ENCODE peak calls at places on chromosomes 6 and 20, in four cellular contexts. One of them, this sample, is unnamed.
A peak's percentile ranks its signal among the peaks of the same experiment; 100 is the strongest.

GRCh38 chr6:41536884-41537347 is 9.3 kb upstream of the FOXP4 start:
- DNase-seq in hepatocyte: peak; percentile 41
- DNase-seq in IMR-90: no peak
- DNase-seq in ascending aorta: no peak
- DNase-seq in this sample: no peak

GRCh38 chr6:125942677-125943527 is 13.7 kb upstream of the HINT3 start:
- DNase-seq in hepatocyte: peak; percentile 73
- DNase-seq in IMR-90: peak; percentile 56
- DNase-seq in ascending aorta: no peak
- DNase-seq in this sample: peak; percentile 37

GRCh38 chr20:3786665-3787639 is at the start of gene CENPB:
- DNase-seq in hepatocyte: peak; percentile 95
- DNase-seq in IMR-90: peak; percentile 76
- DNase-seq in ascending aorta: peak; percentile 93
- DNase-seq in this sample: peak; percentile 86

GRCh38 chr20:50572922-50573777 is 63.0 kb downstream of the PTPN1 start:
- DNase-seq in hepatocyte: no peak
- DNase-seq in IMR-90: peak; percentile 81
- DNase-seq in ascending aorta: peak; percentile 89
- DNase-seq in this sample: no peak

GRCh38 chr20:17971571-17972013 is 2.8 kb downstream of the MGME1 start:
- DNase-seq in hepatocyte: no peak
- DNase-seq in IMR-90: peak; percentile 57
- DNase-seq in ascending aorta: no peak
- DNase-seq in this sample: peak; percentile 40

GRCh38 chr6:131213501-131213990 is 78.3 kb downstream of the AKAP7 start:
- DNase-seq in hepatocyte: no peak
- DNase-seq in IMR-90: peak; percentile 61
- DNase-seq in ascending aorta: no peak
- DNase-seq in this sample: no peak

GRCh38 chr20:31538327-31538726 is 24.1 kb downstream of the HM13 start:
- DNase-seq in hepatocyte: no peak
- DNase-seq in IMR-90: no peak
- DNase-seq in ascending aorta: no peak
- DNase-seq in this sample: no peak

GRCh38 chr6:14280766-14281293 is 163.3 kb downstream of the CD83 start:
- DNase-seq in hepatocyte: no peak
- DNase-seq in IMR-90: no peak
- DNase-seq in ascending aorta: no peak
- DNase-seq in this sample: no peak

GRCh38 chr6:99512033-99512432 is 3.2 kb downstream of the USP45 start:
- DNase-seq in hepatocyte: no peak
- DNase-seq in IMR-90: peak; percentile 40
- DNase-seq in ascending aorta: no peak
- DNase-seq in this sample: no peak

DNA sequence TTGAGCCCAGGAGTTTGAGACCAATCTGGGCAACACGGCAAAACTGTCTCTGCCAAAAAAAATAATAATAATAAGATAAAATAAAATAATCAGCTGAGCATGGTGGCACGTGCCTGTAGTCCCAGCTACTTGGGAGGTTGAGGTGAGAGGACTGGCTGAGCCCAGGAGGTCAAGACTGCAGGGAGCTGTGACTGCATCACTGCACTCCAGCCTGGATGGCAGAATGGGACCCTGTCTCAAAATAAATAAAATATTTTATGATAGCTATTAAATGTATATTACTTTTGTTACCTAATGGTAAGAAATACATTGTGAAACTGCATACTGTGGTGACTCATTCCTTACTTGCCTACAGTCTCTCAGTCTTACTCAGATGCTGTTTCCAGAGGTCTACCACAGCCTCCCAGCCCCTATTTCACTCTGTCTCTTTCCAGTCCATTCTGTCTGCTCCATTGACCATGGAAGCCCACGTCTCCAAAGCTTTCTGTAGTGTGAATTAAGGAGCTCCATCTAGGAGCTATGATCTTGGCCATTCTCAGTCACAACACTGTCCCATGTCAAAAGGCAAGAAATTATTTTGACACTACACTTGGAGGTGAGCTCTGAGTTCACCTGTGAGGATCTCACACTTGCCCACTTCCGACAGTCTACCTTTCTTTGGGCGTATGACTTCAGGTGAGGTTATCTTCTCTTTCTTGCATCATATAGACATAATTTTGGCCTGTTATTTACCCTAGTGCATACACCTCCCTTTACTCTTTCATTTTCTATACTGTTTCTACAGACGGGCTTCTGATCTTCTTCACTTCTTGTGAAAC is 22.4 kb upstream of the SNX9 start:
- DNase-seq in hepatocyte: no peak
- DNase-seq in IMR-90: peak; percentile 86
- DNase-seq in ascending aorta: no peak
- DNase-seq in this sample: no peak
- H3K4me3 ChIP-seq in hepatocyte: no peak overlapping the region
- H3K4me3 ChIP-seq in IMR-90: no peak overlapping the region
- H3K4me3 ChIP-seq in ascending aorta: no peak overlapping the region
- H3K4me3 ChIP-seq in this sample: no peak overlapping the region

DNA sequence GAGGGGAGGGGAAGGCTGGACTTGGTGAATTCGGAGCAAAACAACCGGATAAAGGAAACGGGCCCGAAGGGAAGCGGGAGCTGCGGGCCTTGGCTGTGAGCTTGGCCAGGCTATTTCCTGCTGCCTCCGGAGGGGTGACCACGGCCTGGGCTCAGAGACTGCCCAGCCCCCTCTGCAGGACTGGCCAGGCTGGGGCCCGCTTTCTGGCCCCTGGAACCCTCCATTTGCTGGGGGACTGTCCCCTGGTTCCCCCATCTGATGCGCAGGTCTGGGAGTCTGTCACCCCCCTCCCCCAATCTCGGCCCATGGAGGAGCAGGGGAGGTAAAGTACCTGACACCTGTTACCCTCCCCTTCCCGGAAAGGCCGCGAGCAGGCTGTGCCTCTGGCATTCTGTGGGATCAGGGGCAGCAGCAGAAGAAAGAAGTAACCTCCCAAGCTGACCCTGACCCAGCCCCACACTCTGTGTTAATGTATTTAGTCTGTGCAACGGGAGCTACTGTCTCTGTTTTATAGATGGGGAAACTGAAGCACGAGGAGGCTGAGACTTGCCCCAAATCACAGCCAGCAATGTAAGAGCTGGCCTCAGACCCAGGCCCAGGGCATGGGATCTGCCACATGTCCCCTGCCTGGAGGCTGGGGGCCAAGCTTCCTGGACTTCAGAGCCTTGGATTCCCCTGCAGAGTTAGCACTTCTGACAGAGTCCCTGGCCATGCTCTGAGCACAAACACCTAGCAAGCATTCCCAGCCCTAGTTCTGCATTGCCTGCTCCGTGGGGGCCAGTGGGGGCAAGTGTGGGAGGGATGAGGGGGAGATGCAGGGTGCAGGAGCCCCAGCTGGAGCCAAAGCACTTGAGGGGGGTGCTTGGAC is 3.5 kb downstream of the C20orf204 start:
- DNase-seq in hepatocyte: no peak
- DNase-seq in IMR-90: no peak
- DNase-seq in ascending aorta: no peak
- DNase-seq in this sample: peak; percentile 58
- H3K4me3 ChIP-seq in hepatocyte: peak overlapping the region; percentile 57
- H3K4me3 ChIP-seq in IMR-90: peak overlapping the region; percentile 23
- H3K4me3 ChIP-seq in ascending aorta: peak overlapping the region; percentile 47
- H3K4me3 ChIP-seq in this sample: peak overlapping the region; percentile 81

GRCh38 chr6:27374824-27375612 is 13.5 kb upstream of the ZNF391 start:
- DNase-seq in hepatocyte: peak; percentile 86
- DNase-seq in IMR-90: peak; percentile 8
- DNase-seq in ascending aorta: peak; percentile 85
- DNase-seq in this sample: peak; percentile 84
- H3K4me3 ChIP-seq in hepatocyte: peak overlapping the region; percentile 58
- H3K4me3 ChIP-seq in IMR-90: peak overlapping the region; percentile 52
- H3K4me3 ChIP-seq in ascending aorta: peak overlapping the region; percentile 89
- H3K4me3 ChIP-seq in this sample: peak overlapping the region; percentile 53

GRCh38 chr6:166498661-166499349 is 87.7 kb downstream of the RAMACL start:
- DNase-seq in hepatocyte: no peak
- DNase-seq in IMR-90: no peak
- DNase-seq in ascending aorta: no peak
- DNase-seq in this sample: no peak
- H3K4me3 ChIP-seq in hepatocyte: no peak overlapping the region
- H3K4me3 ChIP-seq in IMR-90: no peak overlapping the region
- H3K4me3 ChIP-seq in ascending aorta: no peak overlapping the region
- H3K4me3 ChIP-seq in this sample: no peak overlapping the region

GRCh38 chr6:169738972-169739529 is 12.3 kb downstream of the DYNLT2 start:
- DNase-seq in hepatocyte: no peak
- DNase-seq in IMR-90: no peak
- DNase-seq in ascending aorta: no peak
- DNase-seq in this sample: no peak

GRCh38 chr6:169738204-169738971 is 13.0 kb downstream of the DYNLT2 start:
- DNase-seq in hepatocyte: no peak
- DNase-seq in IMR-90: no peak
- DNase-seq in ascending aorta: no peak
- DNase-seq in this sample: no peak

GRCh38 chr6:169745405-169745804 is 6.0 kb downstream of the DYNLT2 start:
- DNase-seq in hepatocyte: no peak
- DNase-seq in IMR-90: no peak
- DNase-seq in ascending aorta: no peak
- DNase-seq in this sample: no peak

GRCh38 chr6:169746556-169746955 is 4.8 kb downstream of the DYNLT2 start:
- DNase-seq in hepatocyte: no peak
- DNase-seq in IMR-90: no peak
- DNase-seq in ascending aorta: no peak
- DNase-seq in this sample: no peak

GRCh38 chr6:169741344-169741743 is 10.0 kb downstream of the DYNLT2 start:
- DNase-seq in hepatocyte: no peak
- DNase-seq in IMR-90: peak; percentile 49
- DNase-seq in ascending aorta: no peak
- DNase-seq in this sample: no peak
- H3K4me3 ChIP-seq in hepatocyte: no peak overlapping the region
- H3K4me3 ChIP-seq in IMR-90: no peak overlapping the region
- H3K4me3 ChIP-seq in ascending aorta: no peak overlapping the region
- H3K4me3 ChIP-seq in this sample: no peak overlapping the region

GRCh38 chr6:101417899-101418298 is 24.4 kb downstream of the GRIK2 start:
- DNase-seq in hepatocyte: no peak
- DNase-seq in IMR-90: no peak
- DNase-seq in ascending aorta: no peak
- DNase-seq in this sample: no peak
- H3K4me3 ChIP-seq in hepatocyte: no peak overlapping the region
- H3K4me3 ChIP-seq in IMR-90: no peak overlapping the region
- H3K4me3 ChIP-seq in ascending aorta: no peak overlapping the region
- H3K4me3 ChIP-seq in this sample: no peak overlapping the region